ENCODE peak calls at places on chromosome 14, in four cellular contexts. One of them, this sample, is unnamed. For H3K27me3 and H3K4me1, the result is how much of the 10 kb centered on the place peaks cover.

GRCh38 chr14:103232338-103232808 is 101.7 kb upstream of the EIF5 start:
- DNase-seq in foreskin keratinocyte: no peak
- DNase-seq in stomach: no peak
- DNase-seq in breast epithelium: no peak
- DNase-seq in this sample: no peak

GRCh38 chr14:82385043-82385442 is 851.4 kb upstream of the SEL1L start:
- DNase-seq in stomach: no peak
- DNase-seq in foreskin keratinocyte: no peak
- DNase-seq in breast epithelium: no peak
- DNase-seq in this sample: no peak

GRCh38 chr14:22046063-22046462 is 372.4 kb upstream of the OR4E1 start:
- DNase-seq in breast epithelium: no peak
- DNase-seq in foreskin keratinocyte: no peak
- DNase-seq in stomach: no peak
- DNase-seq in this sample: no peak

GRCh38 chr14:90191154-90191553 is 65.2 kb upstream of the PSMC1 start:
- DNase-seq in stomach: peak
- DNase-seq in foreskin keratinocyte: no peak
- DNase-seq in breast epithelium: no peak
- DNase-seq in this sample: no peak

GRCh38 chr14:31090872-31091764 is 64.9 kb upstream of the STRN3 start:
- DNase-seq in breast epithelium: peak
- DNase-seq in foreskin keratinocyte: peak
- DNase-seq in stomach: no peak
- DNase-seq in this sample: no peak

GRCh38 chr14:91482278-91483023 is 27.7 kb downstream of the PPP4R3A start:
- DNase-seq in foreskin keratinocyte: no peak
- DNase-seq in breast epithelium: no peak
- DNase-seq in stomach: no peak
- DNase-seq in this sample: no peak

GRCh38 chr14:106738075-106738474 is 1211.7 kb downstream of the TMEM121 start:
- DNase-seq in foreskin keratinocyte: no peak
- DNase-seq in breast epithelium: no peak
- DNase-seq in stomach: no peak
- DNase-seq in this sample: no peak

GRCh38 chr14:72801381-72801812 is 92.5 kb downstream of the DPF3 start:
- DNase-seq in breast epithelium: no peak
- DNase-seq in foreskin keratinocyte: peak
- DNase-seq in stomach: no peak
- DNase-seq in this sample: no peak

GRCh38 chr14:26594756-26595545 is 2.9 kb downstream of the NOVA1 start:
- DNase-seq in foreskin keratinocyte: no peak
- DNase-seq in stomach: no peak
- DNase-seq in breast epithelium: no peak
- DNase-seq in this sample: no peak

GRCh38 chr14:50233335-50234250 is 2.2 kb upstream of the SOS2 start:
- DNase-seq in foreskin keratinocyte: no peak
- DNase-seq in breast epithelium: no peak
- DNase-seq in stomach: no peak
- DNase-seq in this sample: no peak

GRCh38 chr14:79018846-79019245 is 848.7 kb downstream of the NRXN3 start:
- DNase-seq in breast epithelium: no peak
- DNase-seq in foreskin keratinocyte: peak
- DNase-seq in stomach: no peak
- DNase-seq in this sample: no peak

GRCh38 chr14:67133595-67134441 is 55.4 kb upstream of the GARIN2 start:
- DNase-seq in stomach: no peak
- DNase-seq in foreskin keratinocyte: no peak
- DNase-seq in breast epithelium: no peak
- DNase-seq in this sample: no peak

GRCh38 chr14:68939893-68940613 is 39.0 kb downstream of the ACTN1 start:
- DNase-seq in stomach: peak
- DNase-seq in foreskin keratinocyte: peak
- DNase-seq in breast epithelium: peak
- DNase-seq in this sample: no peak

GRCh38 chr14:31479026-31479425 is 8.8 kb downstream of the GPR33 start:
- DNase-seq in stomach: no peak
- DNase-seq in foreskin keratinocyte: no peak
- DNase-seq in breast epithelium: no peak
- DNase-seq in this sample: no peak

GRCh38 chr14:101706509-101707284 is 54.8 kb upstream of the PPP2R5C start:
- DNase-seq in stomach: no peak
- DNase-seq in breast epithelium: no peak
- DNase-seq in foreskin keratinocyte: no peak
- DNase-seq in this sample: no peak
- H3K27ac ChIP-seq in stomach: peak
- H3K27ac ChIP-seq in breast epithelium: peak
- H3K27ac ChIP-seq in foreskin keratinocyte: no peak
- H3K27ac ChIP-seq in this sample: peak

GRCh38 chr14:60641722-60642269 is 7.5 kb downstream of the SIX1 start:
- DNase-seq in foreskin keratinocyte: no peak
- DNase-seq in breast epithelium: no peak
- DNase-seq in stomach: no peak
- DNase-seq in this sample: no peak

GRCh38 chr14:60642270-60642789 is 6.9 kb downstream of the SIX1 start:
- DNase-seq in foreskin keratinocyte: no peak
- DNase-seq in breast epithelium: no peak
- DNase-seq in stomach: no peak
- DNase-seq in this sample: no peak

GRCh38 chr14:60643443-60644402 is 5.6 kb downstream of the SIX1 start:
- DNase-seq in foreskin keratinocyte: no peak
- DNase-seq in stomach: no peak
- DNase-seq in breast epithelium: no peak
- DNase-seq in this sample: no peak

GRCh38 chr14:60640859-60641721 is 8.2 kb downstream of the SIX1 start:
- DNase-seq in breast epithelium: no peak
- DNase-seq in stomach: no peak
- DNase-seq in foreskin keratinocyte: no peak
- DNase-seq in this sample: no peak

GRCh38 chr14:60642790-60643397 is 6.4 kb downstream of the SIX1 start:
- DNase-seq in foreskin keratinocyte: no peak
- DNase-seq in breast epithelium: no peak
- DNase-seq in stomach: no peak
- DNase-seq in this sample: no peak
- H3K27me3 ChIP-seq in foreskin keratinocyte: half or more
- H3K27me3 ChIP-seq in breast epithelium: half or more
- H3K27me3 ChIP-seq in stomach: half or more
- H3K27me3 ChIP-seq in this sample: half or more

GRCh38 chr14:61530296-61530695 is 165.0 kb upstream of the HIF1A start:
- DNase-seq in breast epithelium: no peak
- DNase-seq in foreskin keratinocyte: no peak
- DNase-seq in stomach: no peak
- DNase-seq in this sample: no peak
- H3K4me1 ChIP-seq in breast epithelium: under half
- H3K4me1 ChIP-seq in foreskin keratinocyte: under half
- H3K4me1 ChIP-seq in stomach: half or more
- H3K4me1 ChIP-seq in this sample: under half

DNA sequence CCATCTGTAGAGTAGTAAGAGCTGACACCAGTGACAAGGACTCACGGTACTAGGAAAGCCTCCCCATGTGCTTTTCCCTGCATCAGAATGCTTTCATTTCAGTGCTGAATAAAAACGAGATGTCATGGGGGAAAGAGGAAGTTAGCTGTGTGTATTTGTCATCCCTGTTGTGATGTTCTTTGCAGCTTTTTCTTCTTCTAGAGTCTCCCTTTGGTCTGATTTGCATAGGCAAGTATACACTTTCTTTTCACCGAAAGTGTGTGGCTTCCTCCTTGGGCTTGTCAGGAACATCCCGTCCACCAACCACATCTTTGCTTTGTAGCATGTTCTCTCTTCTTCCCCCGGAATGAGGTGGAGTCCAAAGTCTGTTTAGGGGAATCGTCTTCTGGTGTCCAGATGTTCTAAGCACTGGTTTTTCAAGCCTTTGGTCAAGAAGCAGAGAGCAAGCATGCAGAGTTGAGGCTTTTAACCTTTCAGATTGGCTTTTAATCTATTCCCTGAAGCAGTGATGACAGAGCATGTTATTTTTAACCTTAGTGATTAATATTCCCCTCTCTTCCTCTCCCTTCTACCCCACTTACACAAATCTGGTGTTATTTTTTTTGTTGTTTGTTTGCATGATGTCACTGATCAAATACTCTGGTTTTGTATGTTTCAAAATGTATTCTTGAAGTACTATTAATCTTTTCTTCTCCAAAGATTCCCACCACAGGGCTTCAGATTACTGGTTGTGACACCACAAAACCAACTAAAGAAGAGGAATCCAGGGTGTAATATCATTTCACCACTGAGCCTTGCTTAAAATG is 163.4 kb downstream of the SAMD4A start:
- DNase-seq in stomach: no peak
- DNase-seq in foreskin keratinocyte: no peak
- DNase-seq in breast epithelium: no peak
- DNase-seq in this sample: no peak
- H3K27ac ChIP-seq in stomach: peak
- H3K27ac ChIP-seq in foreskin keratinocyte: no peak
- H3K27ac ChIP-seq in breast epithelium: peak
- H3K27ac ChIP-seq in this sample: no peak

DNA sequence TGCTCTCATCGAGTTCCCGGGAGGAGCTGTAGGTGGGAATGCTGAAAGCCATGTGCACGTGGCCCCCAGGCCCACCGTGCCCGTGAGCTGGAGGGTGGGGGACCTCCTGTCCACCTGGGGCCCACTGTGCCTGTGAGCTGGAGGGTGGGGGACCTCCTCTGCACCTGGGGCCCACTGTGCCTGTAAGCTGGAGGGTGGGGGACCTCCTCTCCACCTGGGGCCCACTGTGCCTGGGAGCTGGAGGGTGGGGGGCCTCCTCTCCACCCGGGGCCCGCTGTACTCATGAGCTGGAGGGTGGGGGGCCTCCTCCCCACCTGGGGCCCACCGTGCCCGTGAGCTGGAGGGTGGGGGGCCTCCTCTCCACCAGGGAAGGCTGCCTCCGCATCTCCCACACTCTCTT is 13.9 kb upstream of the NUDT14 start:
- DNase-seq in foreskin keratinocyte: no peak
- DNase-seq in breast epithelium: no peak
- DNase-seq in stomach: no peak
- DNase-seq in this sample: no peak
- H3K27me3 ChIP-seq in foreskin keratinocyte: half or more
- H3K27me3 ChIP-seq in breast epithelium: under half
- H3K27me3 ChIP-seq in stomach: half or more
- H3K27me3 ChIP-seq in this sample: under half